ENCODE peak calls at places on chromosomes 5 and 9, in five cellular contexts. X is stomach, S is uterus, A is fibroblast of lung, E is psoas muscle. O is an unnamed sample.

GRCh38 chr5:176740131-176740701 is 70.1 kb upstream of the UNC5A start:
- DNase-seq in X (peak; percentile 21), S (no peak), E (no peak), A (no peak), O (no peak)

GRCh38 chr9:37381094-37381741 is 41.3 kb upstream of the GRHPR start:
- DNase-seq in X (no peak), A (no peak), E (no peak), S (no peak), O (no peak)

GRCh38 chr5:914612-915011 is 21.9 kb downstream of the TRIP13 start:
- DNase-seq in S (peak; percentile 3), X (no peak), E (no peak), A (no peak), O (no peak)

GRCh38 chr5:34898258-34898895 is 16.9 kb downstream of the RAD1 start:
- DNase-seq in E (peak; percentile 56), X (peak; percentile 67), A (peak; percentile 64), S (peak; percentile 71), O (peak; percentile 59)

GRCh38 chr5:89722538-89722937 is 687.0 kb downstream of the CETN3 start:
- DNase-seq in E (no peak), A (no peak), S (no peak), X (no peak), O (no peak)

GRCh38 chr9:38254756-38255155 is 137.7 kb upstream of the ALDH1B1 start:
- DNase-seq in X (no peak), S (no peak), A (no peak), E (no peak), O (no peak)

GRCh38 chr9:35313911-35314310 is 152.1 kb downstream of the UNC13B start:
- DNase-seq in A (peak; percentile 91), S (no peak), E (no peak), X (no peak), O (no peak)

GRCh38 chr5:178677429-178677828 is 50.6 kb upstream of the CLK4 start:
- DNase-seq in S (no peak), E (no peak), X (no peak), A (no peak), O (no peak)

GRCh38 chr9:1732670-1733069 is 282.5 kb upstream of the SMARCA2 start:
- DNase-seq in A (no peak), X (no peak), S (no peak), E (no peak), O (no peak)

GRCh38 chr9:132156256-132156655 is 5.6 kb upstream of the NTNG2 start:
- DNase-seq in E (no peak), A (no peak), S (no peak), X (no peak), O (no peak)

GRCh38 chr5:179862891-179863290 is 4.3 kb upstream of the MRNIP start:
- DNase-seq in A (no peak), E (peak; percentile 35), S (no peak), X (no peak), O (no peak)

GRCh38 chr9:79769476-79770275 is 197.9 kb downstream of the TLE4 start:
- DNase-seq in X (no peak), E (no peak), A (no peak), S (no peak), O (no peak)

GRCh38 chr9:129319938-129320481 is 141.9 kb upstream of the IER5L start:
- DNase-seq in X (peak; percentile 24), E (peak; percentile 48), S (peak; percentile 37), A (no peak), O (no peak)

GRCh38 chr9:133369419-133369818 is 6.4 kb downstream of the SURF4 start:
- DNase-seq in X (no peak), S (no peak), A (no peak), E (no peak), O (no peak)
- H3K36me3 ChIP-seq in X (peaks cover 62% of the 10 kb centered on the region), S (no peaks in the 10 kb centered on the region), A (peaks cover 51% of the 10 kb centered on the region), E (peaks cover 4% of the 10 kb centered on the region), O (peaks cover 5% of the 10 kb centered on the region)

GRCh38 chr9:136140046-136140445 is 21.4 kb upstream of the TMEM250 start:
- DNase-seq in E (no peak), X (no peak), S (no peak), A (no peak), O (no peak)

GRCh38 chr9:136136526-136136925 is 17.9 kb upstream of the TMEM250 start:
- DNase-seq in X (no peak), S (no peak), A (no peak), E (no peak), O (no peak)

GRCh38 chr9:136140966-136141365 is 22.3 kb upstream of the TMEM250 start:
- DNase-seq in X (no peak), E (no peak), A (no peak), S (peak; percentile 45), O (no peak)

GRCh38 chr9:136137321-136138054 is 18.8 kb upstream of the TMEM250 start:
- DNase-seq in S (no peak), A (no peak), E (no peak), X (peak; percentile 63), O (no peak)

GRCh38 chr9:136138566-136138965 is 19.9 kb upstream of the TMEM250 start:
- DNase-seq in S (no peak), A (peak; percentile 7), X (no peak), E (no peak), O (no peak)
- TF ChIP-seq CTCF in S (no peak), A (no peak), X (no peak), E (no peak), O (no peak)

DNA sequence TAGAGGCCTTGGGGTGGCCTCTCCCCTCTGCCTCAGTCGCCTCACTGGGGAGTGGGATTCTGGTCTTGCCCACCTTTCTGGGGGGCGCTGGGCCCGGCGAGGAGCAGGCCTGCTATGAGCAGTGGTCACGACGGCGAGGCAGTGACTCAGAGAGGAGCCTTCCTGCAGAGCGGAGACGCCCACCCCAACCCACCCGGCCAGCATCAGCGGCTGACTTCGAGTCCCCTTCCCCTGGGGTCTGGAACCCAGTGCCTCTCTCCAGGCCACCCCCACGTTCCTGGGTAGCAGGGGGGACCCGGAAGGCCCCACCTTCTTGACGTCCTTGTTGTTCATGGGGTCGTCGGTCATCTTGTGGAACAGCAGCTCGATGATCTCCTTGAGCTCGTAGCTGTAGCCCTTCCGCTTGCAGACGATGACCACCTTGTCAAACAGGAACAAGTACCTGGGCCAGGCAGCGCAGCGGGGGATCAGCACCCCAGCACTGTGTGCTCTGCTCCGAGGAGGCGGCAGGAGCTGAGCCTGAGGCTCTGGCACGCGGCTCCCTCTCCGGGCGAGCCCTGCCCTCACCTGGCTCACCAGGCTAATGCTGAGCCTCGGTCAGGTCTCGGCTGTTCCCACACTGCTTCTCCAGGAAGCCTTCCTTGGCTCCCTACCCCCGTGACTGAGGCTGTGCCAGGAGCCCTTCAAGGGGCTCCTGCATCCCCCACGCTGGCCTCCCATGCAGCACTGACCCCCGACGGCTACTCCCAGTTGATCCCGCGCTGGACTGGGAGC is 50.1 kb upstream of the SARDH start:
- DNase-seq in S (no peak), X (no peak), A (no peak), E (peak; percentile 44), O (no peak)
- H3K4me1 ChIP-seq in S (no peaks in the 10 kb centered on the region), X (peaks cover 41% of the 10 kb centered on the region), A (no peaks in the 10 kb centered on the region), E (no peaks in the 10 kb centered on the region), O (peaks cover 23% of the 10 kb centered on the region)

GRCh38 chr9:112168197-112168596 is 6.9 kb downstream of the SUSD1 start:
- DNase-seq in A (no peak), X (no peak), E (no peak), S (no peak), O (no peak)

GRCh38 chr9:112169368-112169767 is 5.7 kb downstream of the SUSD1 start:
- DNase-seq in X (no peak), A (no peak), E (no peak), S (no peak), O (peak; percentile 68)

GRCh38 chr9:112170235-112170634 is 4.9 kb downstream of the SUSD1 start:
- DNase-seq in X (peak; percentile 79), E (no peak), A (no peak), S (no peak), O (peak; percentile 83)

GRCh38 chr9:112173489-112174222 is 1.4 kb downstream of the SUSD1 start:
- DNase-seq in E (no peak), X (no peak), S (no peak), A (no peak), O (peak; percentile 56)

GRCh38 chr9:112170968-112171367 is 4.1 kb downstream of the SUSD1 start:
- DNase-seq in E (no peak), X (no peak), S (no peak), A (no peak), O (no peak)
- H3K36me3 ChIP-seq in E (peaks cover 2% of the 10 kb centered on the region), X (no peaks in the 10 kb centered on the region), S (no peaks in the 10 kb centered on the region), A (peaks cover 2% of the 10 kb centered on the region), O (no peaks in the 10 kb centered on the region)

DNA sequence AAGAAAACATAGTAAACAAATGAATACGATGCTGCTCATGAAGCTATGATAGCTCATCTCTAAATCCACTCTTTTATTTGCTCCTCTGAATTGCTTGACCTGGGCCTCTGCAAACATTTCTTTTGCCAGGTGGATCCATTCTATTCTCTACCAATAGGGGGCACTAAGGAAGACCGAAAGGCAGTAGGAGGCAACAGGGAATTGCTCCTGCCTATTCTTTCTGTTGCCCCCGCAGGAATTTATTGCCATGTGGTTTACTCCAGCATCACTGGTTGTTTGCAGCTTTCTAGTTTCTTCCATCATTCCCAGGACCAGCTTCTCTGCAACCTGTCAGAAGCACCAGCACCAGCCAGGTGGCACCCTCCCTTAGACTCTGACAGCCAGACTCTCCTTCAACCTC is 5.3 kb downstream of the GAPT start:
- DNase-seq in A (no peak), X (no peak), E (no peak), S (no peak), O (no peak)
- TF ChIP-seq CTCF in A (no peak), X (no peak), E (no peak), S (no peak), O (no peak)

O was measured in mucosa of descending colon.